ENCODE peak calls at places on chromosomes 16 and 17, in six cellular contexts. One of them, this sample, is unnamed.

GRCh38 chr16:84438971-84439696 is 65.3 kb downstream of the MEAK7 start:
- DNase-seq in mammary epithelial cell: no peak
- DNase-seq in glutamatergic neuron: no peak
- DNase-seq in CD4-positive, alpha-beta T cell: no peak
- DNase-seq in osteoblast: no peak
- DNase-seq in bronchial epithelial cell: no peak
- DNase-seq in this sample: no peak

GRCh38 chr16:61042736-61043135 is 993.5 kb downstream of the CDH8 start:
- DNase-seq in mammary epithelial cell: peak
- DNase-seq in glutamatergic neuron: no peak
- DNase-seq in CD4-positive, alpha-beta T cell: no peak
- DNase-seq in osteoblast: no peak
- DNase-seq in bronchial epithelial cell: no peak
- DNase-seq in this sample: no peak

GRCh38 chr16:88264641-88265285 is 118.0 kb upstream of the ZNF469 start:
- DNase-seq in mammary epithelial cell: peak
- DNase-seq in glutamatergic neuron: peak
- DNase-seq in CD4-positive, alpha-beta T cell: peak
- DNase-seq in osteoblast: peak
- DNase-seq in bronchial epithelial cell: peak
- DNase-seq in this sample: peak

GRCh38 chr17:73826181-73826871 is 182.1 kb upstream of the SDK2 start:
- DNase-seq in mammary epithelial cell: no peak
- DNase-seq in glutamatergic neuron: no peak
- DNase-seq in CD4-positive, alpha-beta T cell: no peak
- DNase-seq in osteoblast: no peak
- DNase-seq in bronchial epithelial cell: no peak
- DNase-seq in this sample: no peak

GRCh38 chr16:65409505-65409904 is 287.6 kb upstream of the CDH11 start:
- DNase-seq in mammary epithelial cell: peak
- DNase-seq in glutamatergic neuron: no peak
- DNase-seq in CD4-positive, alpha-beta T cell: no peak
- DNase-seq in osteoblast: no peak
- DNase-seq in bronchial epithelial cell: peak
- DNase-seq in this sample: no peak

GRCh38 chr17:63433746-63434591 is 12.1 kb downstream of the CYB561 start:
- DNase-seq in mammary epithelial cell: peak
- DNase-seq in glutamatergic neuron: no peak
- DNase-seq in CD4-positive, alpha-beta T cell: no peak
- DNase-seq in osteoblast: peak
- DNase-seq in bronchial epithelial cell: peak
- DNase-seq in this sample: peak

GRCh38 chr16:27326251-27326650 is 12.5 kb downstream of the IL4R start:
- DNase-seq in mammary epithelial cell: no peak
- DNase-seq in glutamatergic neuron: no peak
- DNase-seq in CD4-positive, alpha-beta T cell: no peak
- DNase-seq in osteoblast: no peak
- DNase-seq in bronchial epithelial cell: no peak
- DNase-seq in this sample: peak

GRCh38 chr16:68902376-68903345 is 59.3 kb downstream of the TANGO6 start:
- DNase-seq in mammary epithelial cell: peak
- DNase-seq in glutamatergic neuron: peak
- DNase-seq in CD4-positive, alpha-beta T cell: no peak
- DNase-seq in osteoblast: no peak
- DNase-seq in bronchial epithelial cell: peak
- DNase-seq in this sample: peak

GRCh38 chr16:14572535-14572934 is 57.5 kb downstream of the PARN start:
- DNase-seq in mammary epithelial cell: no peak
- DNase-seq in glutamatergic neuron: no peak
- DNase-seq in CD4-positive, alpha-beta T cell: no peak
- DNase-seq in osteoblast: no peak
- DNase-seq in bronchial epithelial cell: no peak
- DNase-seq in this sample: no peak

GRCh38 chr17:4845128-4845527 is 12.0 kb downstream of the MINK1 start:
- DNase-seq in mammary epithelial cell: no peak
- DNase-seq in glutamatergic neuron: no peak
- DNase-seq in CD4-positive, alpha-beta T cell: no peak
- DNase-seq in osteoblast: no peak
- DNase-seq in bronchial epithelial cell: no peak
- DNase-seq in this sample: no peak

GRCh38 chr16:56116577-56116964 is 74.7 kb upstream of the GNAO1 start:
- DNase-seq in mammary epithelial cell: no peak
- DNase-seq in glutamatergic neuron: no peak
- DNase-seq in CD4-positive, alpha-beta T cell: no peak
- DNase-seq in osteoblast: no peak
- DNase-seq in bronchial epithelial cell: no peak
- DNase-seq in this sample: no peak

GRCh38 chr17:67855504-67856324 is 30.4 kb downstream of the BPTF start:
- DNase-seq in mammary epithelial cell: no peak
- DNase-seq in glutamatergic neuron: no peak
- DNase-seq in CD4-positive, alpha-beta T cell: no peak
- DNase-seq in osteoblast: no peak
- DNase-seq in bronchial epithelial cell: no peak
- DNase-seq in this sample: no peak

GRCh38 chr16:4309833-4310266 is 6.0 kb upstream of the GLIS2 start:
- DNase-seq in mammary epithelial cell: no peak
- DNase-seq in glutamatergic neuron: peak
- DNase-seq in CD4-positive, alpha-beta T cell: peak
- DNase-seq in osteoblast: peak
- DNase-seq in bronchial epithelial cell: peak
- DNase-seq in this sample: no peak

GRCh38 chr16:11052080-11052808 is 107.9 kb downstream of the CLEC16A start:
- DNase-seq in mammary epithelial cell: no peak
- DNase-seq in glutamatergic neuron: no peak
- DNase-seq in CD4-positive, alpha-beta T cell: no peak
- DNase-seq in osteoblast: no peak
- DNase-seq in bronchial epithelial cell: peak
- DNase-seq in this sample: no peak

GRCh38 chr17:50013079-50013478 is 18.1 kb upstream of the DLX3 start:
- DNase-seq in mammary epithelial cell: no peak
- DNase-seq in glutamatergic neuron: no peak
- DNase-seq in CD4-positive, alpha-beta T cell: no peak
- DNase-seq in osteoblast: peak
- DNase-seq in bronchial epithelial cell: no peak
- DNase-seq in this sample: no peak

GRCh38 chr16:87706278-87707000 is 59.3 kb downstream of the KLHDC4 start:
- DNase-seq in mammary epithelial cell: no peak
- DNase-seq in glutamatergic neuron: no peak
- DNase-seq in CD4-positive, alpha-beta T cell: no peak
- DNase-seq in osteoblast: no peak
- DNase-seq in bronchial epithelial cell: no peak
- DNase-seq in this sample: no peak

GRCh38 chr17:28725660-28726395 is at the start of gene TLCD1:
- DNase-seq in mammary epithelial cell: peak
- DNase-seq in glutamatergic neuron: peak
- DNase-seq in CD4-positive, alpha-beta T cell: peak
- DNase-seq in osteoblast: peak
- DNase-seq in bronchial epithelial cell: peak
- DNase-seq in this sample: peak

GRCh38 chr17:75876938-75877751 is 1.2 kb downstream of the TRIM47 start:
- DNase-seq in mammary epithelial cell: peak
- DNase-seq in glutamatergic neuron: no peak
- DNase-seq in CD4-positive, alpha-beta T cell: no peak
- DNase-seq in osteoblast: peak
- DNase-seq in bronchial epithelial cell: peak
- DNase-seq in this sample: peak

GRCh38 chr16:57852189-57852588 is 49.9 kb upstream of the KIFC3 start:
- DNase-seq in mammary epithelial cell: no peak
- DNase-seq in glutamatergic neuron: no peak
- DNase-seq in CD4-positive, alpha-beta T cell: no peak
- DNase-seq in osteoblast: no peak
- DNase-seq in bronchial epithelial cell: no peak
- DNase-seq in this sample: no peak

GRCh38 chr16:73951541-73951940 is 345.1 kb upstream of the PSMD7 start:
- DNase-seq in mammary epithelial cell: no peak
- DNase-seq in glutamatergic neuron: no peak
- DNase-seq in CD4-positive, alpha-beta T cell: no peak
- DNase-seq in osteoblast: peak
- DNase-seq in bronchial epithelial cell: no peak
- DNase-seq in this sample: no peak

GRCh38 chr16:4317471-4318170 is 1.8 kb downstream of the GLIS2 start:
- DNase-seq in mammary epithelial cell: peak
- DNase-seq in glutamatergic neuron: peak
- DNase-seq in CD4-positive, alpha-beta T cell: no peak
- DNase-seq in osteoblast: peak
- DNase-seq in bronchial epithelial cell: no peak
- DNase-seq in this sample: no peak

GRCh38 chr17:80284631-80285030 is 24.0 kb downstream of the RNF213 start:
- DNase-seq in mammary epithelial cell: no peak
- DNase-seq in glutamatergic neuron: no peak
- DNase-seq in CD4-positive, alpha-beta T cell: no peak
- DNase-seq in osteoblast: peak
- DNase-seq in bronchial epithelial cell: no peak
- DNase-seq in this sample: no peak

GRCh38 chr16:11072420-11073153 is 128.2 kb downstream of the CLEC16A start:
- DNase-seq in mammary epithelial cell: no peak
- DNase-seq in glutamatergic neuron: no peak
- DNase-seq in CD4-positive, alpha-beta T cell: no peak
- DNase-seq in osteoblast: no peak
- DNase-seq in bronchial epithelial cell: no peak
- DNase-seq in this sample: no peak

GRCh38 chr17:61419496-61420046 is 19.9 kb downstream of the TBX2 start:
- DNase-seq in mammary epithelial cell: no peak
- DNase-seq in glutamatergic neuron: no peak
- DNase-seq in CD4-positive, alpha-beta T cell: no peak
- DNase-seq in osteoblast: no peak
- DNase-seq in bronchial epithelial cell: no peak
- DNase-seq in this sample: no peak

GRCh38 chr17:4136373-4136772 is 6.5 kb downstream of the ZZEF1 start:
- DNase-seq in mammary epithelial cell: peak
- DNase-seq in glutamatergic neuron: no peak
- DNase-seq in CD4-positive, alpha-beta T cell: no peak
- DNase-seq in osteoblast: no peak
- DNase-seq in bronchial epithelial cell: no peak
- DNase-seq in this sample: no peak

GRCh38 chr17:80259642-80260535 is 763 bp upstream of the RNF213 start:
- DNase-seq in mammary epithelial cell: peak
- DNase-seq in glutamatergic neuron: peak
- DNase-seq in CD4-positive, alpha-beta T cell: peak
- DNase-seq in osteoblast: peak
- DNase-seq in bronchial epithelial cell: no peak
- DNase-seq in this sample: peak

GRCh38 chr17:79844869-79845600 is 5.8 kb upstream of the CBX4 start:
- DNase-seq in mammary epithelial cell: no peak
- DNase-seq in glutamatergic neuron: peak
- DNase-seq in CD4-positive, alpha-beta T cell: no peak
- DNase-seq in osteoblast: peak
- DNase-seq in bronchial epithelial cell: no peak
- DNase-seq in this sample: peak

GRCh38 chr16:66592814-66593213 is 11.7 kb upstream of the CMTM3 start:
- DNase-seq in mammary epithelial cell: no peak
- DNase-seq in glutamatergic neuron: no peak
- DNase-seq in CD4-positive, alpha-beta T cell: no peak
- DNase-seq in osteoblast: no peak
- DNase-seq in bronchial epithelial cell: no peak
- DNase-seq in this sample: no peak

GRCh38 chr16:73286643-73287267 is 238.8 kb upstream of the ZFHX3 start:
- DNase-seq in mammary epithelial cell: no peak
- DNase-seq in glutamatergic neuron: no peak
- DNase-seq in CD4-positive, alpha-beta T cell: no peak
- DNase-seq in osteoblast: no peak
- DNase-seq in bronchial epithelial cell: no peak
- DNase-seq in this sample: no peak

GRCh38 chr17:81309140-81309858 is 14.2 kb upstream of the SLC38A10 start:
- DNase-seq in mammary epithelial cell: peak
- DNase-seq in glutamatergic neuron: peak
- DNase-seq in CD4-positive, alpha-beta T cell: no peak
- DNase-seq in osteoblast: peak
- DNase-seq in bronchial epithelial cell: no peak
- DNase-seq in this sample: peak

GRCh38 chr17:46099865-46100264 is 93.4 kb downstream of the KANSL1 start:
- DNase-seq in mammary epithelial cell: no peak
- DNase-seq in glutamatergic neuron: no peak
- DNase-seq in CD4-positive, alpha-beta T cell: no peak
- DNase-seq in osteoblast: no peak
- DNase-seq in bronchial epithelial cell: no peak
- DNase-seq in this sample: no peak

GRCh38 chr17:81599719-81600486 is 37.0 kb downstream of the NPLOC4 start:
- DNase-seq in mammary epithelial cell: no peak
- DNase-seq in glutamatergic neuron: no peak
- DNase-seq in CD4-positive, alpha-beta T cell: no peak
- DNase-seq in osteoblast: peak
- DNase-seq in bronchial epithelial cell: no peak
- DNase-seq in this sample: no peak

GRCh38 chr16:30472328-30472942 is at the start of gene ITGAL:
- DNase-seq in mammary epithelial cell: no peak
- DNase-seq in glutamatergic neuron: no peak
- DNase-seq in CD4-positive, alpha-beta T cell: peak
- DNase-seq in osteoblast: no peak
- DNase-seq in bronchial epithelial cell: no peak
- DNase-seq in this sample: peak

DNA sequence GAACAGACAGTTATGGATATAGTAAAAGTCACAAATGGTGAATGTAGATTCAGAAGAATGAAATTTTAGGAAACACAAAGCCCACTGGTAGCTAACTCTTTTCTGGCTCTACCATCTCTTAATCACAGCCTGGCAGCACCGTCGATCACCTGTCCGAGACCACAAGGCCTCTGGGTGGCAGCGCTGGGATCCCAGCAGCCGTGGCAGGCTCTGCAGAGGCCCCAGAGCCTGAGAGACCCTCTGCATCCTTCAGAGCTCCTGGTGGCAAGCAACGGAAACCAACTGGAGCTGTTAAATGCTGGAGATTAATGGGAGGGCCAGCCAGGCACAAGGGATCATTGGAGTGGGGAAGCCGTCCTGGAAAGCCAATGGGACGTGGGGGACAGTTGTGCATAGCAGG is 26.3 kb downstream of the LAT start:
- DNase-seq in mammary epithelial cell: no peak
- DNase-seq in glutamatergic neuron: no peak
- DNase-seq in CD4-positive, alpha-beta T cell: no peak
- DNase-seq in osteoblast: no peak
- DNase-seq in bronchial epithelial cell: no peak
- DNase-seq in this sample: no peak
- TF ChIP-seq CTCF in mammary epithelial cell: no peak
- TF ChIP-seq CTCF in glutamatergic neuron: no peak
- TF ChIP-seq CTCF in CD4-positive, alpha-beta T cell: no peak
- TF ChIP-seq CTCF in osteoblast: no peak
- TF ChIP-seq CTCF in bronchial epithelial cell: no peak
- TF ChIP-seq CTCF in this sample: no peak

GRCh38 chr16:85917012-85917411 is 18.1 kb downstream of the IRF8 start:
- DNase-seq in mammary epithelial cell: no peak
- DNase-seq in glutamatergic neuron: no peak
- DNase-seq in CD4-positive, alpha-beta T cell: no peak
- DNase-seq in osteoblast: peak
- DNase-seq in bronchial epithelial cell: no peak
- DNase-seq in this sample: no peak
- TF ChIP-seq CTCF in mammary epithelial cell: no peak
- TF ChIP-seq CTCF in glutamatergic neuron: peak
- TF ChIP-seq CTCF in CD4-positive, alpha-beta T cell: no peak
- TF ChIP-seq CTCF in osteoblast: no peak
- TF ChIP-seq CTCF in bronchial epithelial cell: peak
- TF ChIP-seq CTCF in this sample: peak

GRCh38 chr16:80924372-80924978 is 82.2 kb downstream of the CMC2 start:
- DNase-seq in mammary epithelial cell: peak
- DNase-seq in glutamatergic neuron: peak
- DNase-seq in CD4-positive, alpha-beta T cell: no peak
- DNase-seq in osteoblast: peak
- DNase-seq in bronchial epithelial cell: peak
- DNase-seq in this sample: peak
- TF ChIP-seq CTCF in mammary epithelial cell: no peak
- TF ChIP-seq CTCF in glutamatergic neuron: peak
- TF ChIP-seq CTCF in CD4-positive, alpha-beta T cell: peak
- TF ChIP-seq CTCF in osteoblast: peak
- TF ChIP-seq CTCF in bronchial epithelial cell: peak
- TF ChIP-seq CTCF in this sample: peak

GRCh38 chr17:44952946-44953475 is 5.4 kb upstream of the KIF18B start:
- DNase-seq in mammary epithelial cell: no peak
- DNase-seq in glutamatergic neuron: no peak
- DNase-seq in CD4-positive, alpha-beta T cell: no peak
- DNase-seq in osteoblast: peak
- DNase-seq in bronchial epithelial cell: no peak
- DNase-seq in this sample: no peak
- TF ChIP-seq CTCF in mammary epithelial cell: no peak
- TF ChIP-seq CTCF in glutamatergic neuron: no peak
- TF ChIP-seq CTCF in CD4-positive, alpha-beta T cell: no peak
- TF ChIP-seq CTCF in osteoblast: no peak
- TF ChIP-seq CTCF in bronchial epithelial cell: no peak
- TF ChIP-seq CTCF in this sample: no peak